ENCODE peak calls at places on chromosomes 11 and 22, in five cellular contexts. B is SJCRH30, U is aorta, E is iris pigment epithelial cell, M is amniotic stem cell. V is an unnamed sample.

GRCh38 chr22:48340191-48340590 is 1487.5 kb downstream of the BRD1 start:
- DNase-seq in B (no peak), M (no peak), E (no peak), U (peak; percentile 56), V (no peak)

GRCh38 chr11:132718711-132719641 is 813.3 kb downstream of the OPCML start:
- DNase-seq in E (no peak), B (peak; percentile 0), M (no peak), U (no peak), V (no peak)

GRCh38 chr11:69074375-69074774 is 25.6 kb downstream of the TPCN2 start:
- DNase-seq in M (no peak), E (no peak), U (no peak), B (no peak), V (no peak)

GRCh38 chr22:36736701-36737320 is 33.3 kb upstream of the CACNG2 start:
- DNase-seq in E (no peak), B (no peak), M (no peak), U (no peak), V (no peak)

GRCh38 chr11:87574193-87574592 is 536.5 kb downstream of the TMEM135 start:
- DNase-seq in M (no peak), E (no peak), B (no peak), U (no peak), V (no peak)

GRCh38 chr11:75241036-75241905 is 697 bp downstream of the TPBGL start:
- DNase-seq in M (peak; percentile 64), U (peak; percentile 96), B (no peak), E (peak; percentile 83), V (peak; percentile 92)

GRCh38 chr11:67483901-67484665 is 1.3 kb downstream of the AIP start:
- DNase-seq in M (no peak), U (no peak), E (no peak), B (no peak), V (no peak)

GRCh38 chr22:44929348-44930015 is 80.3 kb downstream of the PHF21B start:
- DNase-seq in B (no peak), U (peak; percentile 51), E (no peak), M (no peak), V (no peak)

GRCh38 chr11:125128450-125128849 is 17.0 kb upstream of the TMEM218 start:
- DNase-seq in E (peak; percentile 67), B (peak; percentile 34), M (peak; percentile 44), U (no peak), V (no peak)

GRCh38 chr22:45867118-45867905 is 109.7 kb downstream of the WNT7B start:
- DNase-seq in E (peak; percentile 36), U (peak; percentile 77), B (no peak), M (no peak), V (no peak)

GRCh38 chr11:8258289-8258688 is 5.4 kb downstream of the LMO1 start:
- DNase-seq in B (no peak), M (no peak), U (peak; percentile 76), E (no peak), V (no peak)

V was measured in Right ventricle myocardium inferior.